ENCODE peak calls at places on chromosomes 12 and 14, in nine cellular contexts. X is endodermal cell, O is tibial artery, K is ascending aorta, Y is fibroblast of lung, E is neuronal stem cell, U is IMR-90, A is lung, C is lower lobe of right lung. H is an unnamed sample. For H3K9me3, the result is how much of the 10 kb centered on the place peaks cover.

GRCh38 chr12:128316078-128316477 is 49.1 kb downstream of the TMEM132C start:
- DNase-seq in C (no peak), O (no peak), Y (no peak), E (no peak), U (no peak), K (no peak), A (no peak), X (peak), H (no peak)

GRCh38 chr12:127170271-127171180 is 1096.4 kb upstream of the TMEM132C start:
- DNase-seq in O (no peak), C (no peak), A (no peak), Y (no peak), X (no peak), E (no peak), K (no peak), U (peak), H (no peak)

GRCh38 chr12:138171-138897 is 71.8 kb downstream of the IQSEC3 start:
- DNase-seq in K (no peak), C (no peak), A (no peak), O (no peak), E (no peak), U (no peak), X (no peak), Y (no peak), H (no peak)

GRCh38 chr12:120109570-120110267 is 6.8 kb downstream of the RAB35 start:
- DNase-seq in O (no peak), A (no peak), X (peak), K (no peak), Y (no peak), U (no peak), E (no peak), C (no peak), H (no peak)

GRCh38 chr12:30400349-30400748 is 295.3 kb downstream of the IPO8 start:
- DNase-seq in U (no peak), Y (no peak), O (no peak), X (no peak), C (no peak), A (no peak), E (no peak), K (no peak), H (no peak)

GRCh38 chr12:11875414-11875935 is 195.3 kb upstream of the BCL2L14 start:
- DNase-seq in E (no peak), U (no peak), O (no peak), Y (peak), A (no peak), C (no peak), X (no peak), K (no peak), H (no peak)

GRCh38 chr12:26212356-26212755 is 17.0 kb downstream of the SSPN start:
- DNase-seq in A (no peak), Y (no peak), K (no peak), C (peak), E (no peak), U (no peak), O (no peak), X (no peak), H (no peak)

GRCh38 chr12:109770104-109770860 is 56.7 kb downstream of the FAM222A start:
- DNase-seq in A (no peak), Y (no peak), K (peak), C (peak), O (peak), E (no peak), X (peak), U (no peak), H (no peak)

GRCh38 chr14:106343636-106344035 is 817.3 kb downstream of the TMEM121 start:
- DNase-seq in A (no peak), K (no peak), C (no peak), O (no peak), X (no peak), U (no peak), Y (no peak), E (no peak), H (no peak)

GRCh38 chr12:80018119-80018518 is 81.2 kb upstream of the OTOGL start:
- DNase-seq in K (no peak), U (no peak), E (no peak), C (no peak), A (no peak), X (no peak), Y (no peak), O (no peak), H (no peak)

GRCh38 chr12:122437656-122438121 is 15.2 kb upstream of the CLIP1 start:
- DNase-seq in C (no peak), K (peak), X (no peak), A (peak), Y (peak), O (peak), E (no peak), U (peak), H (no peak)

GRCh38 chr12:110744176-110744575 is 1.5 kb upstream of the PPP1CC start:
- DNase-seq in K (peak), X (no peak), Y (peak), U (peak), C (no peak), E (no peak), O (no peak), A (no peak), H (no peak)

GRCh38 chr12:89370850-89371249 is 18.5 kb upstream of the DUSP6 start:
- DNase-seq in Y (peak), X (no peak), E (no peak), A (no peak), C (no peak), K (no peak), U (peak), O (no peak), H (no peak)

GRCh38 chr12:71955946-71956345 is 17.3 kb downstream of the TPH2 start:
- DNase-seq in O (no peak), E (no peak), K (no peak), U (peak), A (no peak), C (no peak), Y (peak), X (no peak), H (no peak)

DNA sequence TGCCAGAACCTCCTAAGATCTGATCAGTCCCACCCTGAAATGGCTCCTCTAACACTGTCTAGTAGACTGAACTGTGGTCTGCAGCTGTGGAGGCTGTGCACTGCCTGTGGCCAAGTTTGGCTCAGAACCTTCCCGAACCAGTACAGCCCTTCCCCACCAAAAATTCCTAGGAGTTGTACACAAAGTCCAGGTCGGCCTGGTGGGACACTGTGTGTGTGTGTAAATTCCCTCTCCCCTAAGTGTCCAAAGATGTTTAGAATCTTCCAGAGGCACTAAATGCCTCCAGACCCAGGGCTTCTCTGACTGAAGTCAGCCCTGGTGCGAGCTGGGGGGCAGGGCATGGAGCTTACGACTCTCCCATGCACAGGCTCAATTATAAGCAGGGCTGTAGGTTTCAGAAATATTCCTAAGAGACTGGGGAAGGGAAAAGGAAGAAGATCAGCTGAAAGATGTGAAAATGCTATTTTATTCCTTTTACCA is 107.0 kb upstream of the ATF7IP start:
- DNase-seq in K (no peak), Y (no peak), E (no peak), U (peak), O (no peak), C (no peak), A (peak), X (no peak), H (no peak)
- H3K9me3 ChIP-seq in K (under half), Y (under half), E (under half), U (under half), O (under half), C (under half), A (under half), X (under half), H (under half)

DNA sequence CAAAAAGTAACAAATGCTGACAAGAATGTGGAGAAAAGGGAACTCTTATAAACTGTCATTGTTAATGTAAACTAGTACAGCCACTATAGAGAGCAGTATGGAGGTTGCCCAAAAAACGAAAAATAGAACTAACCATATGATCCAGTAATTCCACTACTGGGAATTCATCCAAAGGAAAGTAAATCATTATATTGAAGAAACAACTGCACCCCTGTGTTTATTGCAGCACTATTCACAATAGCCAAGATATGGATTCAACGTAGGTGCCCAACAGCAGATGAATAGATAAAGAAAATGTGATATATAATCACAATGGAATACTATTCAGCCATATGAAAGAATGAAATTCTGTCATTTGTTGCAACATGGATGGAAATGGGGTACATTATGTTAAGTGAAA is 188.0 kb upstream of the E2F7 start:
- DNase-seq in A (no peak), O (no peak), Y (no peak), C (no peak), U (no peak), K (no peak), E (no peak), X (no peak), H (no peak)
- H3K9me3 ChIP-seq in A (under half), O (under half), Y (under half), C (under half), U (under half), K (under half), E (under half), X (under half), H (under half)

GRCh38 chr14:41343857-41344256 is 262.8 kb upstream of the LRFN5 start:
- DNase-seq in O (no peak), Y (no peak), K (no peak), U (no peak), X (no peak), E (no peak), C (no peak), A (no peak), H (no peak)
- H3K9me3 ChIP-seq in O (under half), Y (under half), K (under half), U (under half), X (under half), E (under half), C (under half), A (under half), H (under half)

GRCh38 chr12:57603323-57603722 is 1.3 kb upstream of the DTX3 start:
- DNase-seq in O (no peak), E (no peak), U (no peak), K (no peak), A (no peak), X (no peak), Y (no peak), C (no peak), H (no peak)
- H3K9me3 ChIP-seq in O (under half), E (under half), U (under half), K (under half), A (under half), X (under half), Y (under half), C (under half), H (under half)

DNA sequence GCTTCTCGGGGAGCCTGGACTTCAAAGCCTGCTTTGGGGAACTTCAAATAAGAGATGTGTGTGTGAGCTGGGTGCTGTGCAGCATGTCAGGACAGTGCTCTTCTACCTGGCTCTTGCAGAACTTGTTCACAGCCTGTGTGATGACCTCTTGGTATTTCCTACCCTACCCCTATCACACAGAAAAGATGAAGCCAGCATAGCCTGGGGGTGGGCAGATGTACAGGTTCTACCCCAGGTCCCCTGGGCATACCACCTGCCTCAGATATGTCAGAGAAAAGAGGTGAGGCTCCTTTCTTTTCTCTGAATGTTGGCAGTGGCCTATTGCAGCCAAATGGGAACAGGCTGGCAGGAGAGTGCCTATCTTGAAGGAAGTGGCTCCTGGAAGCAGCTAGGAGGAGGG is 111.7 kb upstream of the ALG10B start:
- DNase-seq in K (no peak), O (no peak), A (no peak), X (no peak), U (no peak), E (no peak), C (no peak), Y (no peak), H (no peak)
- H3K9me3 ChIP-seq in K (under half), O (under half), A (under half), X (under half), U (under half), E (under half), C (under half), Y (under half), H (under half)

DNA sequence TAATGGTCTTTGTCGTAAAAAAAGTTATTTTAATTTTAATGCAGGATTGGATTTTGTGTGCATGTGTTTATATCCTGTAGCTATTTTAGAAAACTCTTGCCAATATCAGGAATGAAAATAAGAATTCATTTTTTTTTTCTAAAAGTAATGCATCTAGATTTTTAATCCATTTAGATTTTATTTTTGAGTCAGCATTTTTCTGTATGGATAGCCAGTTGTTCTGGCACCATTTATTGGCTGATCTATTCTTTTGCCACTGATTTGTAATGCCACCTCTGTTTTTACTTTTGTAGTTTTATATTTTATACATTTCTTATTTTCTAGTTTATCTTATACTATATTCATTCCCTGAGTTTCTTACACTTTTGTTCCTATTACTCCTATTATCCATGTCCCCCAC is 343.0 kb downstream of the FOXG1 start:
- DNase-seq in A (no peak), U (no peak), K (no peak), Y (no peak), E (no peak), O (no peak), X (no peak), C (no peak), H (no peak)
- H3K9me3 ChIP-seq in A (under half), U (under half), K (under half), Y (under half), E (under half), O (under half), X (under half), C (under half), H (under half)

DNA sequence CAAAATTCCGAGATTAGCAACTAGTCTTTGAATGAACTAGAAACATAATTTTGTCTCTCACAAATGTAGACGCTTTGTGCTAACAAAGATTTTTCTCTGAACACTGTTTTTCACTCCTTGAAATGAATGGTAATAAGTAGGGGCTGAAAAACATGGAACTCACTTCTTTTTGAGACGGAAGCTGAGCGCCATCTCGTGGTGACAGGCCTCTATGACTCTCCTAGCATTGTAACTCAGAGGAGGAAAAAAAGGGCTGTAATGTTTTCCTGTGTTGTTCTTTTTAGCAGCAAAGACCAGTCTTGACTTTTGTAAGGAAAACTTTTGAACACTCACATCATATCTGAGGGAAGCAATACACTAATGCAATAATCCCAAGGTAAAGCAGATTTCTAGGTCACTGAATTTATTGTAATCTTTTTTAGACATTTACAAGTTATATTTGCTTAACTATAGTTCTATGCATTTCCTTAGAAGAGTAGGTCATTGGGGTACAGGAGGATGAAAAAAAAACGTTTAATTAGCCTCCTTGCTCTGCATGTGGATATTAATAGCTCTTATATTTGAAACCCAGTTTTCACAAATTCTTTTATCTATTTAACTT is 157.3 kb upstream of the FOXG1 start:
- DNase-seq in A (no peak), K (no peak), Y (peak), X (peak), U (peak), C (peak), E (peak), O (no peak), H (no peak)
- H3K9me3 ChIP-seq in A (under half), K (under half), Y (under half), X (under half), U (under half), C (under half), E (under half), O (under half), H (under half)

GRCh38 chr12:34392741-34393085 is 370.4 kb downstream of the ALG10 start:
- DNase-seq in A (no peak), C (peak), Y (no peak), K (peak), U (no peak), E (no peak), X (no peak), O (peak), H (peak)
- H3K9me3 ChIP-seq in A (under half), C (under half), Y (under half), K (under half), U (half or more), E (half or more), X (under half), O (under half), H (under half)

DNA sequence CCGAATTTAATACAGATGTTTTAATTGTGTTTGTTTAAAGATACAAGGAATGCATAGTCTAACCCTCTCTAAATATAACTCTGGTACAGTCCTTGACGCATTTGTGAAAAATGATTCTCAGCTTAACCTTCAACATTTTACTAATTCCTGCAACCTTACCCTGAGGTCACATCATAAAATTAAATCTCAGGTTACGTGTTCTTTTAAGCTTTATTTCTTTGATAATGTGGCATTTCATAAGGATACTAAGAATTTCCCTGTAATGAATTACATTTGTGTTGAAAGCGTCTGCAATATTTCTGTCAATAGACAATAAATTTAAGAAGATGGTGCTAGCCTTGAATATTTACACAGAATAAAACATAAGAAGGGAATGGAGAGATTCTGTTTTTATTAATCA is 769.4 kb upstream of the FLRT2 start:
- DNase-seq in C (no peak), X (no peak), E (no peak), Y (no peak), A (no peak), K (no peak), U (no peak), O (no peak), H (no peak)
- H3K9me3 ChIP-seq in C (under half), X (under half), E (under half), Y (under half), A (under half), K (under half), U (under half), O (under half), H (under half)

GRCh38 chr12:133180669-133181068 is 626 bp upstream of the ZNF268 start:
- DNase-seq in C (no peak), E (no peak), A (no peak), Y (no peak), U (no peak), X (no peak), K (no peak), O (no peak), H (no peak)
- H3K9me3 ChIP-seq in C (half or more), E (under half), A (under half), Y (under half), U (under half), X (half or more), K (half or more), O (half or more), H (under half)

H was measured in T-helper 17 cell.